ENCODE peak calls at places on chromosome 17, in six cellular contexts. A is activated CD4-positive, alpha-beta T cell treated with anti-CD3 and anti-CD28 coated beads, Interleukin-2, amount 10 ng/mL, durations not matched to agents 7 days and 5 days; M is stimulated activated CD4-positive, alpha-beta T cell treated with anti-CD3 and anti-CD28 coated beads, Interleukin-2, amount 100 ng/mL, for 48 hours; F is midbrain; I is ELR; R is adipocyte. X is an unnamed sample.

GRCh38 chr17:81251091-81251942 is 12.2 kb downstream of the NDUFAF8 start:
- DNase-seq in A (no peak), M (no peak), F (no peak), I (no peak), R (no peak), X (no peak)

GRCh38 chr17:13476722-13477121 is 125.0 kb downstream of the HS3ST3A1 start:
- DNase-seq in A (no peak), M (no peak), F (no peak), I (peak; percentile 15), R (peak; percentile 47), X (no peak)

GRCh38 chr17:76844846-76845245 is 23.4 kb upstream of the MGAT5B start:
- DNase-seq in A (no peak), M (no peak), F (no peak), I (no peak), R (no peak), X (no peak)

GRCh38 chr17:29625037-29625750 is 2.5 kb upstream of the CORO6 start:
- DNase-seq in A (no peak), M (no peak), F (peak; percentile 68), I (peak; percentile 48), R (no peak), X (no peak)

GRCh38 chr17:17721140-17721668 is 39.9 kb downstream of the RAI1 start:
- DNase-seq in A (no peak), M (no peak), F (no peak), I (no peak), R (no peak), X (no peak)

GRCh38 chr17:82000803-82001649 is 21.7 kb downstream of the CENPX start:
- DNase-seq in A (no peak), M (no peak), F (no peak), I (no peak), R (no peak), X (peak; percentile 81)

GRCh38 chr17:78883533-78884131 is 19.4 kb downstream of the CEP295NL start:
- DNase-seq in A (no peak), M (no peak), F (peak; percentile 88), I (peak; percentile 99), R (peak; percentile 94), X (no peak)

GRCh38 chr17:53061446-53061845 is 761.3 kb upstream of the KIF2B start:
- DNase-seq in A (no peak), M (no peak), F (no peak), I (no peak), R (no peak), X (no peak)

GRCh38 chr17:75832652-75833400 is 11.4 kb downstream of the UNC13D start:
- DNase-seq in A (peak; percentile 52), M (no peak), F (no peak), I (no peak), R (no peak), X (no peak)

GRCh38 chr17:80891096-80892018 is 100.3 kb upstream of the CHMP6 start:
- DNase-seq in A (peak; percentile 87), M (peak; percentile 59), F (no peak), I (peak; percentile 99), R (peak; percentile 72), X (no peak)

GRCh38 chr17:38465420-38466345 is 37.4 kb downstream of the ARHGAP23 start:
- DNase-seq in A (no peak), M (no peak), F (no peak), I (peak; percentile 79), R (peak; percentile 83), X (no peak)

GRCh38 chr17:50200447-50201225 is 795 bp downstream of the COL1A1 start:
- DNase-seq in A (peak; percentile 84), M (peak; percentile 79), F (peak; percentile 73), I (peak; percentile 95), R (peak; percentile 90), X (peak; percentile 90)

GRCh38 chr17:81456091-81456490 is 56.5 kb downstream of the ACTG1 start:
- DNase-seq in A (no peak), M (no peak), F (no peak), I (no peak), R (no peak), X (no peak)

GRCh38 chr17:74873874-74874614 is 1.2 kb upstream of the FDXR start:
- DNase-seq in A (no peak), M (no peak), F (no peak), I (peak; percentile 57), R (no peak), X (no peak)

GRCh38 chr17:44122825-44123355 is 551 bp downstream of the HDAC5 start:
- DNase-seq in A (peak; percentile 40), M (no peak), F (peak; percentile 42), I (no peak), R (no peak), X (no peak)

GRCh38 chr17:3727041-3727440 is 3.3 kb downstream of the HASPIN start:
- DNase-seq in A (no peak), M (no peak), F (no peak), I (no peak), R (no peak), X (no peak)

GRCh38 chr17:15929941-15930340 is 15.0 kb upstream of the ADORA2B start:
- DNase-seq in A (no peak), M (no peak), F (no peak), I (no peak), R (no peak), X (no peak)

GRCh38 chr17:5698959-5699358 is 114.7 kb upstream of the NLRP1 start:
- DNase-seq in A (no peak), M (no peak), F (no peak), I (no peak), R (no peak), X (no peak)

GRCh38 chr17:67574658-67575293 is 143.0 kb upstream of the NOL11 start:
- DNase-seq in A (no peak), M (no peak), F (no peak), I (no peak), R (no peak), X (no peak)

GRCh38 chr17:71790791-71791190 is 330.0 kb upstream of the SOX9 start:
- DNase-seq in A (no peak), M (no peak), F (no peak), I (peak; percentile 76), R (no peak), X (no peak)

GRCh38 chr17:65182233-65182632 is 45.1 kb downstream of the RGS9 start:
- DNase-seq in A (no peak), M (no peak), F (no peak), I (no peak), R (no peak), X (no peak)

GRCh38 chr17:68993112-68993511 is 37.9 kb upstream of the ABCA8 start:
- DNase-seq in A (no peak), M (no peak), F (no peak), I (peak; percentile 52), R (peak; percentile 12), X (no peak)

GRCh38 chr17:42075789-42076188 is 22.5 kb downstream of the ZNF385C start:
- DNase-seq in A (no peak), M (no peak), F (no peak), I (no peak), R (no peak), X (no peak)

GRCh38 chr17:78946631-78947030 is 21.4 kb upstream of the TIMP2 start:
- DNase-seq in A (no peak), M (no peak), F (no peak), I (no peak), R (no peak), X (no peak)

GRCh38 chr17:40779181-40779909 is 3.0 kb downstream of the KRT27 start:
- DNase-seq in A (peak; percentile 28), M (peak; percentile 9), F (no peak), I (no peak), R (no peak), X (no peak)

GRCh38 chr17:74149597-74150427 is 53.7 kb upstream of the RPL38 start:
- DNase-seq in A (no peak), M (no peak), F (no peak), I (no peak), R (no peak), X (no peak)

GRCh38 chr17:51251010-51251409 is 8.8 kb downstream of the MBTD1 start:
- DNase-seq in A (no peak), M (no peak), F (no peak), I (peak; percentile 47), R (peak; percentile 11), X (no peak)

GRCh38 chr17:67663445-67663844 is 54.3 kb upstream of the NOL11 start:
- DNase-seq in A (no peak), M (no peak), F (no peak), I (no peak), R (no peak), X (no peak)

GRCh38 chr17:17156107-17156506 is 50.0 kb downstream of the PLD6 start:
- DNase-seq in A (no peak), M (no peak), F (no peak), I (peak; percentile 84), R (peak; percentile 45), X (no peak)

GRCh38 chr17:67575325-67575724 is 142.4 kb upstream of the NOL11 start:
- DNase-seq in A (no peak), M (no peak), F (no peak), I (no peak), R (no peak), X (no peak)

GRCh38 chr17:11140028-11140427 is 101.0 kb upstream of the SHISA6 start:
- DNase-seq in A (no peak), M (no peak), F (peak; percentile 72), I (no peak), R (no peak), X (no peak)

GRCh38 chr17:57889892-57890856 is 40.3 kb upstream of the MRPS23 start:
- DNase-seq in A (no peak), M (no peak), F (no peak), I (peak; percentile 90), R (peak; percentile 89), X (no peak)

GRCh38 chr17:72393553-72393952 is 272.7 kb downstream of the SOX9 start:
- DNase-seq in A (no peak), M (no peak), F (no peak), I (peak; percentile 100), R (peak; percentile 29), X (no peak)

GRCh38 chr17:83152745-83153611 is 73.6 kb downstream of the METRNL start:
- DNase-seq in A (no peak), M (no peak), F (no peak), I (no peak), R (no peak), X (no peak)

X was measured in D721Med.